ENCODE peak calls at places on chromosomes 11 and 22, in nine cellular contexts. One of them, this sample, is unnamed.

GRCh38 chr11:126210871-126211235 is 597 bp downstream of the RPUSD4 start:
- DNase-seq in hepatocyte: no peak
- DNase-seq in CD8-positive, alpha-beta memory T cell: no peak
- DNase-seq in activated CD4-positive, alpha-beta T cell treated with anti-CD3 and anti-CD28 coated beads for 4 hours: no peak
- DNase-seq in omental fat pad: no peak
- DNase-seq in right lobe of liver: no peak
- DNase-seq in activated gamma-delta T cell treated with Interleukin-2 at 50 U/mL for 16 hours: no peak
- DNase-seq in Jurkat, Clone E6-1: no peak
- DNase-seq in GM20000: no peak
- DNase-seq in this sample: no peak

GRCh38 chr11:119512373-119512772 is 89.4 kb upstream of the THY1 start:
- DNase-seq in CD8-positive, alpha-beta memory T cell: no peak
- DNase-seq in Jurkat, Clone E6-1: no peak
- DNase-seq in right lobe of liver: no peak
- DNase-seq in hepatocyte: no peak
- DNase-seq in omental fat pad: no peak
- DNase-seq in GM20000: no peak
- DNase-seq in activated CD4-positive, alpha-beta T cell treated with anti-CD3 and anti-CD28 coated beads for 4 hours: no peak
- DNase-seq in activated gamma-delta T cell treated with Interleukin-2 at 50 U/mL for 16 hours: no peak
- DNase-seq in this sample: no peak

GRCh38 chr11:76634934-76635333 is 35.6 kb downstream of the LRRC32 start:
- DNase-seq in right lobe of liver: no peak
- DNase-seq in activated CD4-positive, alpha-beta T cell treated with anti-CD3 and anti-CD28 coated beads for 4 hours: no peak
- DNase-seq in Jurkat, Clone E6-1: no peak
- DNase-seq in hepatocyte: no peak
- DNase-seq in omental fat pad: no peak
- DNase-seq in GM20000: no peak
- DNase-seq in activated gamma-delta T cell treated with Interleukin-2 at 50 U/mL for 16 hours: no peak
- DNase-seq in CD8-positive, alpha-beta memory T cell: no peak
- DNase-seq in this sample: no peak

GRCh38 chr11:47257518-47258316 is at the start of gene NR1H3:
- DNase-seq in right lobe of liver: peak; percentile 95
- DNase-seq in hepatocyte: peak; percentile 80
- DNase-seq in GM20000: peak; percentile 39
- DNase-seq in Jurkat, Clone E6-1: no peak
- DNase-seq in activated gamma-delta T cell treated with Interleukin-2 at 50 U/mL for 16 hours: no peak
- DNase-seq in activated CD4-positive, alpha-beta T cell treated with anti-CD3 and anti-CD28 coated beads for 4 hours: no peak
- DNase-seq in CD8-positive, alpha-beta memory T cell: no peak
- DNase-seq in omental fat pad: no peak
- DNase-seq in this sample: no peak

GRCh38 chr11:7115775-7116174 is 27.0 kb downstream of the RBMXL2 start:
- DNase-seq in right lobe of liver: no peak
- DNase-seq in omental fat pad: no peak
- DNase-seq in activated gamma-delta T cell treated with Interleukin-2 at 50 U/mL for 16 hours: no peak
- DNase-seq in Jurkat, Clone E6-1: no peak
- DNase-seq in activated CD4-positive, alpha-beta T cell treated with anti-CD3 and anti-CD28 coated beads for 4 hours: no peak
- DNase-seq in GM20000: no peak
- DNase-seq in CD8-positive, alpha-beta memory T cell: no peak
- DNase-seq in hepatocyte: no peak
- DNase-seq in this sample: no peak

GRCh38 chr22:49367016-49367697 is 460.5 kb downstream of the BRD1 start:
- DNase-seq in Jurkat, Clone E6-1: no peak
- DNase-seq in activated gamma-delta T cell treated with Interleukin-2 at 50 U/mL for 16 hours: no peak
- DNase-seq in CD8-positive, alpha-beta memory T cell: no peak
- DNase-seq in hepatocyte: no peak
- DNase-seq in activated CD4-positive, alpha-beta T cell treated with anti-CD3 and anti-CD28 coated beads for 4 hours: no peak
- DNase-seq in omental fat pad: no peak
- DNase-seq in right lobe of liver: no peak
- DNase-seq in GM20000: no peak
- DNase-seq in this sample: no peak

GRCh38 chr11:113895367-113896155 is 9.0 kb upstream of the HTR3B start:
- DNase-seq in activated CD4-positive, alpha-beta T cell treated with anti-CD3 and anti-CD28 coated beads for 4 hours: no peak
- DNase-seq in activated gamma-delta T cell treated with Interleukin-2 at 50 U/mL for 16 hours: no peak
- DNase-seq in Jurkat, Clone E6-1: no peak
- DNase-seq in CD8-positive, alpha-beta memory T cell: no peak
- DNase-seq in GM20000: no peak
- DNase-seq in hepatocyte: no peak
- DNase-seq in right lobe of liver: no peak
- DNase-seq in omental fat pad: no peak
- DNase-seq in this sample: peak; percentile 18

GRCh38 chr11:69381681-69382130 is 87.8 kb downstream of the MYEOV start:
- DNase-seq in hepatocyte: no peak
- DNase-seq in CD8-positive, alpha-beta memory T cell: no peak
- DNase-seq in activated CD4-positive, alpha-beta T cell treated with anti-CD3 and anti-CD28 coated beads for 4 hours: no peak
- DNase-seq in activated gamma-delta T cell treated with Interleukin-2 at 50 U/mL for 16 hours: no peak
- DNase-seq in right lobe of liver: peak; percentile 40
- DNase-seq in Jurkat, Clone E6-1: no peak
- DNase-seq in omental fat pad: no peak
- DNase-seq in GM20000: no peak
- DNase-seq in this sample: no peak

GRCh38 chr11:119195680-119196079 is 10.4 kb downstream of the NHERF4 start:
- DNase-seq in GM20000: no peak
- DNase-seq in omental fat pad: no peak
- DNase-seq in Jurkat, Clone E6-1: no peak
- DNase-seq in hepatocyte: peak; percentile 64
- DNase-seq in CD8-positive, alpha-beta memory T cell: no peak
- DNase-seq in activated CD4-positive, alpha-beta T cell treated with anti-CD3 and anti-CD28 coated beads for 4 hours: no peak
- DNase-seq in right lobe of liver: no peak
- DNase-seq in activated gamma-delta T cell treated with Interleukin-2 at 50 U/mL for 16 hours: no peak
- DNase-seq in this sample: no peak

GRCh38 chr11:35742707-35743454 is 80.3 kb downstream of the TRIM44 start:
- DNase-seq in hepatocyte: no peak
- DNase-seq in CD8-positive, alpha-beta memory T cell: no peak
- DNase-seq in right lobe of liver: no peak
- DNase-seq in activated gamma-delta T cell treated with Interleukin-2 at 50 U/mL for 16 hours: no peak
- DNase-seq in Jurkat, Clone E6-1: no peak
- DNase-seq in GM20000: no peak
- DNase-seq in omental fat pad: no peak
- DNase-seq in activated CD4-positive, alpha-beta T cell treated with anti-CD3 and anti-CD28 coated beads for 4 hours: no peak
- DNase-seq in this sample: no peak

GRCh38 chr22:38081636-38081940 is 2.4 kb downstream of the SLC16A8 start:
- DNase-seq in GM20000: no peak
- DNase-seq in omental fat pad: no peak
- DNase-seq in activated gamma-delta T cell treated with Interleukin-2 at 50 U/mL for 16 hours: no peak
- DNase-seq in hepatocyte: no peak
- DNase-seq in right lobe of liver: no peak
- DNase-seq in activated CD4-positive, alpha-beta T cell treated with anti-CD3 and anti-CD28 coated beads for 4 hours: no peak
- DNase-seq in Jurkat, Clone E6-1: no peak
- DNase-seq in CD8-positive, alpha-beta memory T cell: no peak
- DNase-seq in this sample: no peak

GRCh38 chr11:789951-790350 is at the start of gene CEND1:
- DNase-seq in activated gamma-delta T cell treated with Interleukin-2 at 50 U/mL for 16 hours: no peak
- DNase-seq in activated CD4-positive, alpha-beta T cell treated with anti-CD3 and anti-CD28 coated beads for 4 hours: no peak
- DNase-seq in CD8-positive, alpha-beta memory T cell: no peak
- DNase-seq in hepatocyte: no peak
- DNase-seq in omental fat pad: no peak
- DNase-seq in right lobe of liver: no peak
- DNase-seq in Jurkat, Clone E6-1: no peak
- DNase-seq in GM20000: peak; percentile 87
- DNase-seq in this sample: no peak

GRCh38 chr11:128341280-128341679 is 246.1 kb downstream of the ETS1 start:
- DNase-seq in omental fat pad: no peak
- DNase-seq in CD8-positive, alpha-beta memory T cell: peak; percentile 72
- DNase-seq in Jurkat, Clone E6-1: peak; percentile 89
- DNase-seq in activated gamma-delta T cell treated with Interleukin-2 at 50 U/mL for 16 hours: peak; percentile 51
- DNase-seq in hepatocyte: no peak
- DNase-seq in right lobe of liver: no peak
- DNase-seq in GM20000: no peak
- DNase-seq in activated CD4-positive, alpha-beta T cell treated with anti-CD3 and anti-CD28 coated beads for 4 hours: peak; percentile 53
- DNase-seq in this sample: no peak

GRCh38 chr11:70173018-70173417 is 30.1 kb upstream of the FADD start:
- DNase-seq in omental fat pad: no peak
- DNase-seq in hepatocyte: no peak
- DNase-seq in activated gamma-delta T cell treated with Interleukin-2 at 50 U/mL for 16 hours: no peak
- DNase-seq in activated CD4-positive, alpha-beta T cell treated with anti-CD3 and anti-CD28 coated beads for 4 hours: no peak
- DNase-seq in right lobe of liver: no peak
- DNase-seq in GM20000: no peak
- DNase-seq in Jurkat, Clone E6-1: no peak
- DNase-seq in CD8-positive, alpha-beta memory T cell: no peak
- DNase-seq in this sample: no peak

GRCh38 chr11:47070769-47071168 is 105.9 kb downstream of the ARFGAP2 start:
- DNase-seq in GM20000: no peak
- DNase-seq in omental fat pad: no peak
- DNase-seq in activated gamma-delta T cell treated with Interleukin-2 at 50 U/mL for 16 hours: no peak
- DNase-seq in Jurkat, Clone E6-1: no peak
- DNase-seq in activated CD4-positive, alpha-beta T cell treated with anti-CD3 and anti-CD28 coated beads for 4 hours: no peak
- DNase-seq in hepatocyte: no peak
- DNase-seq in right lobe of liver: no peak
- DNase-seq in CD8-positive, alpha-beta memory T cell: no peak
- DNase-seq in this sample: no peak

GRCh38 chr11:44779736-44780520 is 53.2 kb downstream of the TSPAN18 start:
- DNase-seq in activated gamma-delta T cell treated with Interleukin-2 at 50 U/mL for 16 hours: no peak
- DNase-seq in omental fat pad: no peak
- DNase-seq in GM20000: no peak
- DNase-seq in right lobe of liver: peak; percentile 25
- DNase-seq in CD8-positive, alpha-beta memory T cell: no peak
- DNase-seq in Jurkat, Clone E6-1: no peak
- DNase-seq in hepatocyte: no peak
- DNase-seq in activated CD4-positive, alpha-beta T cell treated with anti-CD3 and anti-CD28 coated beads for 4 hours: no peak
- DNase-seq in this sample: no peak

GRCh38 chr22:19515654-19516377 is 8.4 kb downstream of the CLDN5 start:
- DNase-seq in right lobe of liver: no peak
- DNase-seq in Jurkat, Clone E6-1: no peak
- DNase-seq in activated gamma-delta T cell treated with Interleukin-2 at 50 U/mL for 16 hours: no peak
- DNase-seq in CD8-positive, alpha-beta memory T cell: no peak
- DNase-seq in GM20000: no peak
- DNase-seq in omental fat pad: no peak
- DNase-seq in hepatocyte: no peak
- DNase-seq in activated CD4-positive, alpha-beta T cell treated with anti-CD3 and anti-CD28 coated beads for 4 hours: no peak
- DNase-seq in this sample: no peak

GRCh38 chr11:65493367-65494176 is 5.3 kb upstream of the MALAT1 start:
- DNase-seq in CD8-positive, alpha-beta memory T cell: no peak
- DNase-seq in activated CD4-positive, alpha-beta T cell treated with anti-CD3 and anti-CD28 coated beads for 4 hours: no peak
- DNase-seq in GM20000: no peak
- DNase-seq in hepatocyte: peak; percentile 87
- DNase-seq in omental fat pad: peak; percentile 77
- DNase-seq in right lobe of liver: peak; percentile 76
- DNase-seq in activated gamma-delta T cell treated with Interleukin-2 at 50 U/mL for 16 hours: no peak
- DNase-seq in Jurkat, Clone E6-1: no peak
- DNase-seq in this sample: no peak

GRCh38 chr11:119338946-119339580 is 1.6 kb downstream of the C1QTNF5 start:
- DNase-seq in activated CD4-positive, alpha-beta T cell treated with anti-CD3 and anti-CD28 coated beads for 4 hours: no peak
- DNase-seq in omental fat pad: no peak
- DNase-seq in hepatocyte: no peak
- DNase-seq in Jurkat, Clone E6-1: no peak
- DNase-seq in activated gamma-delta T cell treated with Interleukin-2 at 50 U/mL for 16 hours: no peak
- DNase-seq in CD8-positive, alpha-beta memory T cell: no peak
- DNase-seq in right lobe of liver: peak; percentile 46
- DNase-seq in GM20000: no peak
- DNase-seq in this sample: no peak

GRCh38 chr22:43100223-43100622 is 10.3 kb upstream of the BIK start:
- DNase-seq in Jurkat, Clone E6-1: no peak
- DNase-seq in GM20000: no peak
- DNase-seq in omental fat pad: no peak
- DNase-seq in activated CD4-positive, alpha-beta T cell treated with anti-CD3 and anti-CD28 coated beads for 4 hours: no peak
- DNase-seq in activated gamma-delta T cell treated with Interleukin-2 at 50 U/mL for 16 hours: no peak
- DNase-seq in hepatocyte: no peak
- DNase-seq in right lobe of liver: no peak
- DNase-seq in CD8-positive, alpha-beta memory T cell: no peak
- DNase-seq in this sample: no peak

GRCh38 chr11:12029738-12030363 is 21.4 kb upstream of the DKK3 start:
- DNase-seq in GM20000: no peak
- DNase-seq in omental fat pad: no peak
- DNase-seq in CD8-positive, alpha-beta memory T cell: no peak
- DNase-seq in Jurkat, Clone E6-1: no peak
- DNase-seq in right lobe of liver: no peak
- DNase-seq in hepatocyte: no peak
- DNase-seq in activated gamma-delta T cell treated with Interleukin-2 at 50 U/mL for 16 hours: no peak
- DNase-seq in activated CD4-positive, alpha-beta T cell treated with anti-CD3 and anti-CD28 coated beads for 4 hours: no peak
- DNase-seq in this sample: no peak

GRCh38 chr11:85464283-85464682 is 162.9 kb downstream of the DLG2 start:
- DNase-seq in hepatocyte: no peak
- DNase-seq in activated CD4-positive, alpha-beta T cell treated with anti-CD3 and anti-CD28 coated beads for 4 hours: no peak
- DNase-seq in Jurkat, Clone E6-1: no peak
- DNase-seq in CD8-positive, alpha-beta memory T cell: no peak
- DNase-seq in right lobe of liver: no peak
- DNase-seq in GM20000: no peak
- DNase-seq in activated gamma-delta T cell treated with Interleukin-2 at 50 U/mL for 16 hours: no peak
- DNase-seq in omental fat pad: no peak
- DNase-seq in this sample: no peak

GRCh38 chr11:44777537-44778199 is 50.9 kb downstream of the TSPAN18 start:
- DNase-seq in Jurkat, Clone E6-1: no peak
- DNase-seq in hepatocyte: no peak
- DNase-seq in GM20000: no peak
- DNase-seq in right lobe of liver: peak; percentile 29
- DNase-seq in activated CD4-positive, alpha-beta T cell treated with anti-CD3 and anti-CD28 coated beads for 4 hours: no peak
- DNase-seq in CD8-positive, alpha-beta memory T cell: no peak
- DNase-seq in activated gamma-delta T cell treated with Interleukin-2 at 50 U/mL for 16 hours: no peak
- DNase-seq in omental fat pad: no peak
- DNase-seq in this sample: no peak

GRCh38 chr22:46381142-46381541 is 45.6 kb downstream of the TRMU start:
- DNase-seq in activated CD4-positive, alpha-beta T cell treated with anti-CD3 and anti-CD28 coated beads for 4 hours: no peak
- DNase-seq in hepatocyte: no peak
- DNase-seq in right lobe of liver: no peak
- DNase-seq in Jurkat, Clone E6-1: no peak
- DNase-seq in omental fat pad: no peak
- DNase-seq in CD8-positive, alpha-beta memory T cell: no peak
- DNase-seq in GM20000: no peak
- DNase-seq in activated gamma-delta T cell treated with Interleukin-2 at 50 U/mL for 16 hours: no peak
- DNase-seq in this sample: no peak

GRCh38 chr11:116696381-116696941 is 76.3 kb downstream of the BUD13 start:
- DNase-seq in activated gamma-delta T cell treated with Interleukin-2 at 50 U/mL for 16 hours: no peak
- DNase-seq in activated CD4-positive, alpha-beta T cell treated with anti-CD3 and anti-CD28 coated beads for 4 hours: no peak
- DNase-seq in omental fat pad: no peak
- DNase-seq in GM20000: no peak
- DNase-seq in hepatocyte: no peak
- DNase-seq in right lobe of liver: peak; percentile 33
- DNase-seq in Jurkat, Clone E6-1: no peak
- DNase-seq in CD8-positive, alpha-beta memory T cell: no peak
- DNase-seq in this sample: peak; percentile 37